ENCODE peak calls at places on chromosomes 3 and 15, in five cellular contexts. V, J, R, K and W are unnamed samples.

GRCh38 chr15:41258706-41259471 is 27.8 kb downstream of the CHP1 start:
- DNase-seq in V (peak), J (peak), R (peak), K (peak), W (peak)

GRCh38 chr15:64681424-64682024 is 93.9 kb downstream of the RBPMS2 start:
- DNase-seq in V (peak), J (peak), R (peak), K (peak), W (peak)

GRCh38 chr3:157888040-157888439 is 218.2 kb downstream of the SHOX2 start:
- DNase-seq in V (no peak), J (no peak), R (no peak), K (no peak), W (no peak)

GRCh38 chr15:31254431-31255175 is 72.0 kb upstream of the KLF13 start:
- DNase-seq in V (peak), J (peak), R (no peak), K (peak), W (peak)

GRCh38 chr3:136731274-136731884 is 20.8 kb downstream of the STAG1 start:
- DNase-seq in V (no peak), J (no peak), R (no peak), K (no peak), W (no peak)

GRCh38 chr3:196321162-196321561 is 3.1 kb upstream of the DYNLT2B start:
- DNase-seq in V (no peak), J (no peak), R (no peak), K (no peak), W (no peak)

GRCh38 chr3:124829175-124829818 is 57.9 kb downstream of the ITGB5 start:
- DNase-seq in V (no peak), J (peak), R (no peak), K (no peak), W (no peak)

GRCh38 chr3:126124896-126125295 is 41.0 kb upstream of the SLC41A3 start:
- DNase-seq in V (no peak), J (no peak), R (no peak), K (no peak), W (no peak)

GRCh38 chr3:112424394-112424793 is 74.9 kb downstream of the BTLA start:
- DNase-seq in V (no peak), J (no peak), R (no peak), K (no peak), W (no peak)

GRCh38 chr3:141280690-141281089 is 49.1 kb downstream of the PXYLP1 start:
- DNase-seq in V (no peak), J (no peak), R (no peak), K (no peak), W (no peak)
- TF ChIP-seq CTCF in V (no peak), J (no peak), R (no peak), K (no peak), W (no peak)

DNA sequence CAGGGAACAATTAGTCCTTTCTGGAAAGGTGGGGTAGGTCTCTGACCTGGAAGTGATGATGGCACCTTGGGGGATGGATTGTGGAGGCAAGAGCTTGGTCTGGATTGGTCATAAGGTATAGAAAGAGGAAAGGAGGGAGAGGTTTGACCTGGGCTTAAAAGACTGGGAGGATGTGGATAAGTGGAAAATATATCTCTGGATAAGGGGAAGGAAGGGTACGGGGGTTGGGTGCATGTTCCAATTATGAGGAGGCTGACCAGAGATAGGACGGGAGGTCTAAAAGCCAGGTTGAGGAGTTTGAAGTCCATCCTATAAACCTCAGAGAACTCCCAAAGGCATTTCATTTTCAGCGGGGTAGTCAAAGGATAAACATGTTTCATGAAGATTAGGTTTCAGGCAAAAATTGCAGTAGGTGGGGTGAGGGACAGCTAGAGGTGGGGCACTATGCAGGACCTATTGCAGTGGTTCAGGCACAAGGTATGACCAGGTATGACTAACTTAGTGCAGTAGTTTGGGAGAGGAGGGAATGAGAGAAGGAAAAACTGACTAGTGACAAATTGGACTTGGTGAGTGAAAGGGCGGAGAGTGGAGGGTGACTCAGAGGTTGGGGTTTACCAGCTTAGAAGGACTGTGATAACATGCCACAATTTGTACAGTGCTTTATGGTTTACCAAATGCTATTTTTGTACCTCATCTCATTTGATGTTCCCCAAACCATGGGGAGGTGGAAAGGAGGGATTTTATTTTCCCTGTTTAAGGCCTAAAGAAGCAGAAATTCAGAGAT is 10.7 kb downstream of the PDE8A start:
- DNase-seq in V (peak), J (peak), R (no peak), K (peak), W (no peak)
- H3K4me3 ChIP-seq in V (no peak), J (no peak), R (no peak), K (no peak), W (no peak)

DNA sequence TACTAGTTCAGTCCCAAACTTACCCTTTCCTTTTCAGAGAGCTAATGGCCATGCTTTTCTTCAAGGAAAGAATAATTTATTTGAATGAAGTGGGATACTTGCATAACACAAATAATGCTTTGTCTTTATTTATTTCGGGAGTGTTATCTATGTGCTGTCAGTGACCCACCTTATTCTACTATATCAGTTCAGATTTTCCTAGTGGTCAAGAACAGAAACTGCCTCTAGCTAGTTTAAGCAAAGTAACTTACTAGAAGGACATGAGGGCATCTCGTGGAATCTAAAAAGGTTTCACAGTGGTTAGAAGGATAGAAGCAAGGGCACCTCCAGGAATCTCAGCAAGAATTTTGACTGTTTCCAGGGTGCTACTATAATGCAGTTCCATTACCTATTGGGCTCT is 3.8 kb upstream of the TIMMDC1 start:
- DNase-seq in V (no peak), J (no peak), R (no peak), K (no peak), W (no peak)
- TF ChIP-seq CTCF in V (peak), J (peak), R (no peak), K (no peak), W (no peak)

GRCh38 chr3:79367803-79368202 is 400.0 kb downstream of the ROBO1 start:
- DNase-seq in V (no peak), J (no peak), R (no peak), K (no peak), W (no peak)

GRCh38 chr3:79361748-79362378 is 405.9 kb downstream of the ROBO1 start:
- DNase-seq in V (peak), J (peak), R (no peak), K (peak), W (no peak)

GRCh38 chr3:79367066-79367465 is 400.7 kb downstream of the ROBO1 start:
- DNase-seq in V (peak), J (peak), R (no peak), K (no peak), W (no peak)

GRCh38 chr3:79366414-79366813 is 401.4 kb downstream of the ROBO1 start:
- DNase-seq in V (no peak), J (peak), R (no peak), K (no peak), W (peak)

GRCh38 chr3:79364784-79365183 is 403.0 kb downstream of the ROBO1 start:
- DNase-seq in V (no peak), J (no peak), R (no peak), K (no peak), W (no peak)
- H3K4me3 ChIP-seq in V (no peak), J (no peak), R (no peak), K (no peak), W (no peak)

DNA sequence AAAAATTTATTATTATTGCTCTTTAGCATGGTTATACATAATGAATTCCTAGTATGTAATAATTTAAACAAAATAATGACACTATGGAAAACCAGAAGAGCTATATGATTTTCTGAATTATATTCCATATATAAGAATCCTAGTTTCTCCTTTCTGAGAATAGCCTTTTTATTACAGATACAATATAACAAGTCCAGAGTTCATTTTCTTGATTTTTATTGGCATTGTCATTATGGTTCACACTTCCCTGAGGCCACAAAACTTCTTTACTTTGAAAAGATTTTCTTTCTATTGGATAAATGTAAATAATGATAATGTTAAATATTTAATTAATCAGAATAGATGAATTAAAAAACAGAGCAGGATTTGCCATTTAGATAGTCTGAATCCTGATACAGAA is 362.3 kb upstream of the BCHE start:
- DNase-seq in V (no peak), J (no peak), R (no peak), K (no peak), W (no peak)
- TF ChIP-seq CTCF in V (no peak), J (no peak), R (no peak), K (no peak), W (no peak)

GRCh38 chr15:77630956-77631789 is 1.5 kb downstream of the LINGO1 start:
- DNase-seq in V (no peak), J (no peak), R (peak), K (no peak), W (no peak)
- H3K4me3 ChIP-seq in V (peak), J (no peak), R (no peak), K (peak), W (no peak)

DNA sequence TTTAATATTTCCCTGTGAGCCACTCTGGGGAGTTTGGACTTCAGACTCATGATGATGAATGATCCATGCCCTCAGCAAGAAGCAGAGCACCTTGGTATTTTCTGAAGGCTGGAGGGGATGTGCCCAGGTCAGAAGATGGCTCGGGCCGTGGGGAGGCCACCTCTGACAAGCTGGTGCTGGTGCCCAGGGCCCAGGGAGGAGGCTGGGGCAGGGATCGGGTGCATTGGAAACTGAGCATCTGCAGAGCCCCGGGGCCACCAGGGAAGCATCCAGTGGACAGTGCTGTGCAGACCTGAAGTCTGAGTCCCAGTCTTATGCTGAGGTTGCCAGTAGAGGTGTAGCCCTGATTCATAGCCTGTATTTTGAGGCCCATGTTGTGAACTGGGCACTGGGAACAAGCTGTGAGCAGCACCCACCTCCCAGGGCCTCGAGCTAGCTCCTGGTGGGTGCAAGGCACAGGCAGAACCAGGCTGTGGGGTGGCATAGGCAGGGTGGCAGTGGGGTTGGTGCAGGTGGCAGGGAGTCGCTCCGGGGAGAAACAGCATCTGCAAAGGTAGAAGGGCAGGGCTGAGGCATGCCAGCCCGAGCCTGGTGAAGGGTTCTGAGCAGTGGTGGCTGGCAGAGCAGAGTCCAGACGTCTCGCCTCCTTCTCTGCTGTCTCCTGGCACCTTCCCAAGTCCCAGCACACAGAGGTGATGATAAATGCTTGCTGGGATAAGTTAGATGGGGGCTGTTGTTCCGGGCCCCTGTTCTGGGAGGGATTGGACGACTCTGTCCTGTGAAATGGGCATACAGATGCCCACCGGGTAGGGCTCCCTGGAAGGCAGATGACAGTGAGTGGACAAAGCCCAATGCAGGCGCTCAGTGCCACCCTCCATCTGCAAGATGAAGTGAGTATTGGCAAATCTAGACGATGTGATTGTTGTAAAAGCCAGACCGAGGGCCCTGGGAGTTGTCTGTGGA is 10.6 kb downstream of the DNAJB8 start:
- DNase-seq in V (no peak), J (no peak), R (no peak), K (no peak), W (no peak)
- TF ChIP-seq CTCF in V (no peak), J (no peak), R (no peak), K (no peak), W (no peak)